ENCODE peak calls at places on chromosome 3, in eight cellular contexts. M is left lung, F is coronary artery, X is suprapubic skin, G is fibroblast of lung, B is brain microvascular endothelial cell, Y is HCT116, D is heart right ventricle. Z is an unnamed sample.

GRCh38 chr3:152595975-152596832 is 238.7 kb upstream of the P2RY1 start:
- DNase-seq in M (no peak), F (no peak), X (no peak), G (peak), B (peak), Y (no peak), D (peak), Z (no peak)

GRCh38 chr3:195258449-195259145 is 12.4 kb downstream of the XXYLT1 start:
- DNase-seq in M (peak), F (no peak), X (no peak), G (no peak), B (no peak), Y (no peak), D (no peak), Z (no peak)

GRCh38 chr3:151430821-151431484 is 29.9 kb downstream of the IGSF10 start:
- DNase-seq in M (no peak), F (no peak), X (no peak), G (no peak), B (no peak), Y (no peak), D (no peak), Z (no peak)

GRCh38 chr3:13863929-13864595 is 15.8 kb downstream of the WNT7A start:
- DNase-seq in M (no peak), F (no peak), X (no peak), G (no peak), B (no peak), Y (no peak), D (no peak), Z (no peak)

GRCh38 chr3:5731100-5731499 is 543.6 kb downstream of the EDEM1 start:
- DNase-seq in M (no peak), F (no peak), X (no peak), G (no peak), B (no peak), Y (peak), D (no peak), Z (no peak)

GRCh38 chr3:52200981-52201679 is 3.2 kb downstream of the ALAS1 start:
- DNase-seq in M (no peak), F (no peak), X (no peak), G (no peak), B (no peak), Y (no peak), D (no peak), Z (no peak)

GRCh38 chr3:159855599-159856495 is 132.8 kb upstream of the IL12A start:
- DNase-seq in M (no peak), F (no peak), X (no peak), G (peak), B (no peak), Y (no peak), D (no peak), Z (no peak)

GRCh38 chr3:198071602-198072285 is 111.7 kb downstream of the LMLN start:
- DNase-seq in M (no peak), F (no peak), X (no peak), G (peak), B (peak), Y (peak), D (no peak), Z (no peak)

GRCh38 chr3:102525624-102526023 is 90.8 kb downstream of the ZPLD1 start:
- DNase-seq in M (no peak), F (no peak), X (no peak), G (no peak), B (no peak), Y (no peak), D (no peak), Z (no peak)

GRCh38 chr3:133115178-133115577 is 77.0 kb downstream of the TMEM108 start:
- DNase-seq in M (no peak), F (no peak), X (no peak), G (no peak), B (peak), Y (no peak), D (no peak), Z (no peak)

GRCh38 chr3:80668100-80668499 is 900.3 kb upstream of the ROBO1 start:
- DNase-seq in M (no peak), F (no peak), X (no peak), G (no peak), B (no peak), Y (no peak), D (no peak), Z (no peak)

GRCh38 chr3:85560088-85560790 is 601.5 kb downstream of the CADM2 start:
- DNase-seq in M (no peak), F (no peak), X (no peak), G (peak), B (peak), Y (no peak), D (no peak), Z (no peak)

GRCh38 chr3:144770813-144771400 is 799.3 kb downstream of the DIPK2A start:
- DNase-seq in M (no peak), F (no peak), X (no peak), G (peak), B (peak), Y (peak), D (no peak), Z (no peak)

GRCh38 chr3:177529716-177530335 is 332.5 kb upstream of the TBL1XR1 start:
- DNase-seq in M (no peak), F (no peak), X (no peak), G (peak), B (no peak), Y (no peak), D (no peak), Z (no peak)

GRCh38 chr3:46632792-46633191 is 20.5 kb downstream of the FAM240A start:
- DNase-seq in M (no peak), F (no peak), X (no peak), G (no peak), B (no peak), Y (no peak), D (no peak), Z (no peak)

GRCh38 chr3:17505856-17506255 is 236.6 kb downstream of the TBC1D5 start:
- DNase-seq in M (no peak), F (no peak), X (no peak), G (peak), B (no peak), Y (no peak), D (no peak), Z (no peak)

GRCh38 chr3:79886204-79886603 is 118.4 kb upstream of the ROBO1 start:
- DNase-seq in M (no peak), F (no peak), X (no peak), G (peak), B (peak), Y (no peak), D (no peak), Z (no peak)

GRCh38 chr3:49609314-49609713 is 55.0 kb downstream of the BSN start:
- DNase-seq in M (no peak), F (no peak), X (no peak), G (no peak), B (no peak), Y (no peak), D (no peak), Z (no peak)

GRCh38 chr3:173838644-173839043 is 441.1 kb downstream of the NLGN1 start:
- DNase-seq in M (no peak), F (no peak), X (no peak), G (no peak), B (no peak), Y (no peak), D (no peak), Z (no peak)

GRCh38 chr3:113773381-113773780 is 26.5 kb downstream of the ATP6V1A start:
- DNase-seq in M (no peak), F (no peak), X (no peak), G (peak), B (no peak), Y (no peak), D (no peak), Z (no peak)

GRCh38 chr3:177724020-177724638 is 526.8 kb upstream of the TBL1XR1 start:
- DNase-seq in M (no peak), F (peak), X (no peak), G (no peak), B (no peak), Y (no peak), D (peak), Z (peak)

GRCh38 chr3:40308725-40309438 is 625 bp upstream of the EIF1B start:
- DNase-seq in M (no peak), F (no peak), X (no peak), G (no peak), B (no peak), Y (no peak), D (peak), Z (no peak)

GRCh38 chr3:98718730-98719129 is 44.4 kb upstream of the ST3GAL6 start:
- DNase-seq in M (no peak), F (no peak), X (no peak), G (no peak), B (no peak), Y (no peak), D (no peak), Z (no peak)

GRCh38 chr3:193788189-193788946 is 195.4 kb downstream of the OPA1 start:
- DNase-seq in M (no peak), F (no peak), X (peak), G (peak), B (peak), Y (peak), D (peak), Z (peak)

GRCh38 chr3:27521179-27521871 is 37.1 kb upstream of the SLC4A7 start:
- DNase-seq in M (no peak), F (no peak), X (no peak), G (peak), B (peak), Y (no peak), D (peak), Z (no peak)

GRCh38 chr3:21417991-21418390 is 333.0 kb downstream of the ZNF385D start:
- DNase-seq in M (no peak), F (no peak), X (no peak), G (peak), B (peak), Y (no peak), D (no peak), Z (no peak)

GRCh38 chr3:190378240-190378891 is 9.6 kb upstream of the CLDN16 start:
- DNase-seq in M (no peak), F (no peak), X (no peak), G (peak), B (peak), Y (no peak), D (no peak), Z (no peak)

GRCh38 chr3:194851254-194851653 is 165.6 kb downstream of the FAM43A start:
- DNase-seq in M (no peak), F (no peak), X (no peak), G (no peak), B (no peak), Y (no peak), D (no peak), Z (no peak)

GRCh38 chr3:124772081-124772831 is 42.0 kb downstream of the UMPS start:
- DNase-seq in M (no peak), F (no peak), X (no peak), G (peak), B (peak), Y (no peak), D (peak), Z (no peak)
- H3K4me3 ChIP-seq in M (no peak), F (peak), X (no peak), G (no peak), B (no peak), Y (no peak), D (no peak), Z (peak)

GRCh38 chr3:82409842-82410241 is 648.4 kb upstream of the GBE1 start:
- DNase-seq in M (no peak), F (no peak), X (no peak), G (no peak), B (no peak), Y (no peak), D (no peak), Z (no peak)

GRCh38 chr3:82410366-82410765 is 648.9 kb upstream of the GBE1 start:
- DNase-seq in M (no peak), F (no peak), X (no peak), G (no peak), B (no peak), Y (no peak), D (no peak), Z (no peak)
- TF ChIP-seq CTCF in M (no peak), F (no peak), X (no peak), G (no peak), B (no peak), Y (peak), D (no peak), Z (no peak)

GRCh38 chr3:64916192-64916798 is 228.5 kb upstream of the ADAMTS9 start:
- DNase-seq in M (no peak), F (no peak), X (no peak), G (no peak), B (no peak), Y (no peak), D (no peak), Z (no peak)
- H3K27ac ChIP-seq in M (peak), F (peak), X (peak), G (no peak), B (no peak), Y (no peak), D (peak), Z (peak)

GRCh38 chr3:186239321-186239720 is 122.7 kb downstream of the DGKG start:
- DNase-seq in M (no peak), F (peak), X (no peak), G (peak), B (no peak), Y (no peak), D (peak), Z (no peak)

GRCh38 chr3:186247821-186248814 is 113.9 kb downstream of the DGKG start:
- DNase-seq in M (no peak), F (peak), X (no peak), G (peak), B (no peak), Y (no peak), D (no peak), Z (no peak)

GRCh38 chr3:186237915-186238314 is 124.1 kb downstream of the DGKG start:
- DNase-seq in M (no peak), F (no peak), X (no peak), G (no peak), B (no peak), Y (no peak), D (no peak), Z (no peak)

GRCh38 chr3:186236357-186237020 is 125.5 kb downstream of the DGKG start:
- DNase-seq in M (no peak), F (no peak), X (no peak), G (peak), B (peak), Y (no peak), D (no peak), Z (no peak)

GRCh38 chr3:186241910-186242821 is 119.9 kb downstream of the DGKG start:
- DNase-seq in M (peak), F (peak), X (no peak), G (peak), B (peak), Y (peak), D (peak), Z (peak)
- H3K4me3 ChIP-seq in M (peak), F (peak), X (peak), G (peak), B (peak), Y (peak), D (peak), Z (peak)

GRCh38 chr3:69323941-69324340 is 61.9 kb downstream of the FRMD4B start:
- DNase-seq in M (no peak), F (no peak), X (no peak), G (no peak), B (no peak), Y (no peak), D (no peak), Z (no peak)

GRCh38 chr3:69325151-69325550 is 60.7 kb downstream of the FRMD4B start:
- DNase-seq in M (no peak), F (no peak), X (no peak), G (no peak), B (no peak), Y (no peak), D (no peak), Z (no peak)

GRCh38 chr3:69326821-69327433 is 59.0 kb downstream of the FRMD4B start:
- DNase-seq in M (no peak), F (no peak), X (no peak), G (no peak), B (no peak), Y (no peak), D (peak), Z (no peak)

GRCh38 chr3:69322110-69322509 is 63.8 kb downstream of the FRMD4B start:
- DNase-seq in M (no peak), F (no peak), X (no peak), G (no peak), B (no peak), Y (no peak), D (no peak), Z (no peak)

DNA sequence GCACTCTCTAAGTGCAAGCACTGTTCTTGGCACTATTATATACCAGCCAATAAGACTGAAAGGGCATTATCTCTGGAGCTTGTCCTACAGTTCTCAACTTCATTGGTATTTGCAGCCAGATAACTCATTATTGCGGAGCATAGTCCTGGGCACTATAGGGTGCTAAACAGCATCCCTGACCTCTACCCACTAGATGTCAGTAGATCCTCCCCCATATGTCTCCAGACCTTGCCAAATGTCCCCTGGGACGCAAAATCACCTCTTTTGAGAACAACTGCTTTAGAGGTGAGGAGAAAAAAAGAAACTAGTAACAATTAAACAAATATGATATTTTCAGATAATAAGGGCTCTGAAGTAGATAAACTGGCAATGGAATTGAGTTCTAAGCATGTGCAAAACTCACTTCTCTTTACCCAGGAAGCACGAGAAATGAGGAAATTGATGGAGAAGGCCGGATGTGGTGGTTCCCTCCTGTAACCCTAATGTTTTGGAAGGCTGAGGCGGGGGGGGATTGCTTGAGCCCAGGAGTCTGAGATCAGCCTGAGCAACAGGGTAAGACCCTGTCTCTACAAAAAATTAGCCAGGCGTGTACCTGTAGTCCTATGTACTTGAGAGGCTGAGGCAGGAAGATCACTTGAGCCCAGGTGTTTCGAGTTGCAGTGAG is 61.4 kb downstream of the FRMD4B start:
- DNase-seq in M (no peak), F (no peak), X (no peak), G (no peak), B (no peak), Y (no peak), D (no peak), Z (no peak)
- TF ChIP-seq CTCF in M (no peak), F (no peak), X (peak), G (peak), B (peak), Y (peak), D (peak), Z (peak)

GRCh38 chr3:185959609-185960517 is 22.0 kb upstream of the TRA2B start:
- DNase-seq in M (no peak), F (no peak), X (no peak), G (peak), B (peak), Y (no peak), D (no peak), Z (no peak)

GRCh38 chr3:185961675-185962232 is 23.9 kb upstream of the TRA2B start:
- DNase-seq in M (no peak), F (no peak), X (no peak), G (no peak), B (no peak), Y (no peak), D (no peak), Z (no peak)

GRCh38 chr3:185960518-185961288 is 22.9 kb upstream of the TRA2B start:
- DNase-seq in M (no peak), F (no peak), X (no peak), G (peak), B (no peak), Y (no peak), D (no peak), Z (no peak)

GRCh38 chr3:185954366-185954723 is 16.5 kb upstream of the TRA2B start:
- DNase-seq in M (no peak), F (no peak), X (no peak), G (no peak), B (no peak), Y (no peak), D (no peak), Z (no peak)

GRCh38 chr3:185958626-185959025 is 20.8 kb upstream of the TRA2B start:
- DNase-seq in M (no peak), F (no peak), X (no peak), G (peak), B (no peak), Y (no peak), D (no peak), Z (no peak)
- H3K27ac ChIP-seq in M (no peak), F (peak), X (no peak), G (no peak), B (no peak), Y (no peak), D (no peak), Z (no peak)

DNA sequence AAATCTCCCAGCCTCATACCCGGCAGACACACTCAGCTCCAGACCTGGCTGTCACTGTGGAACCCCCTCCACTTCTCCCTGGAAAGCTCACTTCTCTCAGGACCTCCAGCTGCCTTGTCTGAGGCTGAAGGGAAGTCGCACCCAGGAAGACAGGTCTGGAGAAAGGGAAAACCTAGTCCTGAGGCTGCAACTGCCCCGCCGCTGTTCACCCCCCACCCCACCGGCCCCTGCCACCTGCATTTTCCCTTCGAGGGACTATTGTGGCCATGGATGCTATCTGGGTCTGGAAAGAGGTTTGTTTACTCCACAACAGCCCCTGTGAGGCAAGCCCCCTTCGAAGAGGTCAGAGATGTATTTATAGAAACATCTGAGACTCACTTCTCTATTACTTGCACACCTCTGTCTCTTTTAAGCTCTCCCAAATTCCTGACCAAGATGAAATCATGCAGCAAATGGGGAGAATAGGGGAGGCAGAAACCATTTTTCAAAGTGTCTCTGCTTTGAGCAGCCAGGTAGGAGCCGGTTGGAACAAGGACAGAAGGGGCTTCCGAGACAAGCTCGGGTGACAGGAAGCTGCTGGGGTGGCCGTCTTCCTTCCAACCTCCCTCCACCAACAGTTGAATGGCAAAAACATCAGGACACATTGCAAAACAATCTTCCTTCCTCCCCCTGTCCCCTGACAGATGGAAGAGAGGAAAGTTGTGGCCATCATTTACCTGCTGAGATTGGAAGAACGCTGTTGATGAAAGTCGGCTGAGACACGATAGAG is 518 bp downstream of the COLQ start:
- DNase-seq in M (no peak), F (no peak), X (peak), G (no peak), B (no peak), Y (no peak), D (no peak), Z (no peak)
- H3K4me3 ChIP-seq in M (no peak), F (peak), X (no peak), G (no peak), B (no peak), Y (no peak), D (peak), Z (peak)

GRCh38 chr3:75294124-75294523 is 370.0 kb upstream of the FRG2C start:
- DNase-seq in M (peak), F (no peak), X (no peak), G (peak), B (peak), Y (no peak), D (peak), Z (no peak)
- TF ChIP-seq CTCF in M (peak), F (peak), X (peak), G (peak), B (peak), Y (peak), D (peak), Z (peak)

GRCh38 chr3:32322311-32322710 is 69.3 kb upstream of the CMTM7 start:
- DNase-seq in M (no peak), F (no peak), X (no peak), G (no peak), B (no peak), Y (no peak), D (no peak), Z (no peak)

GRCh38 chr3:32325957-32326356 is 65.7 kb upstream of the CMTM7 start:
- DNase-seq in M (no peak), F (no peak), X (no peak), G (peak), B (no peak), Y (no peak), D (no peak), Z (no peak)

GRCh38 chr3:32321095-32321835 is 70.4 kb upstream of the CMTM7 start:
- DNase-seq in M (no peak), F (no peak), X (no peak), G (no peak), B (peak), Y (no peak), D (no peak), Z (peak)

GRCh38 chr3:32326791-32327190 is 64.9 kb upstream of the CMTM7 start:
- DNase-seq in M (no peak), F (no peak), X (no peak), G (no peak), B (no peak), Y (no peak), D (no peak), Z (no peak)

GRCh38 chr3:32323605-32324004 is 68.0 kb upstream of the CMTM7 start:
- DNase-seq in M (no peak), F (no peak), X (no peak), G (no peak), B (no peak), Y (no peak), D (no peak), Z (no peak)
- H3K27ac ChIP-seq in M (no peak), F (no peak), X (no peak), G (no peak), B (no peak), Y (no peak), D (no peak), Z (no peak)